ENCODE peak calls at places on chromosomes 7 and 10, in four cellular contexts. U, I, N and R are unnamed samples.

GRCh38 chr7:94003446-94004023 is 620 bp downstream of the BET1 start:
- DNase-seq in I (no peak), U (peak), N (no peak), R (peak)

GRCh38 chr7:49433794-49434193 is 339.6 kb upstream of the VWC2 start:
- DNase-seq in I (no peak), U (no peak), N (no peak), R (no peak)

GRCh38 chr10:116913681-116914080 is 64.4 kb downstream of the ENO4 start:
- DNase-seq in U (no peak), N (no peak), I (no peak), R (no peak)

GRCh38 chr7:1721047-1721687 is 51.1 kb downstream of the ELFN1 start:
- DNase-seq in U (no peak), I (no peak), N (no peak), R (peak)

GRCh38 chr10:22554481-22555182 is 159.7 kb downstream of the PIP4K2A start:
- DNase-seq in N (peak), I (peak), U (no peak), R (no peak)

GRCh38 chr10:129709101-129709500 is 242.1 kb downstream of the MGMT start:
- DNase-seq in U (no peak), N (no peak), I (no peak), R (no peak)

GRCh38 chr7:92715963-92716362 is 120.4 kb downstream of the CDK6 start:
- DNase-seq in N (no peak), U (no peak), I (no peak), R (no peak)

GRCh38 chr7:35384761-35385700 is 131.1 kb upstream of the TBX20 start:
- DNase-seq in N (no peak), I (no peak), U (no peak), R (no peak)

GRCh38 chr10:49035920-49036319 is 79.4 kb downstream of the VSTM4 start:
- DNase-seq in N (no peak), I (no peak), U (no peak), R (no peak)

GRCh38 chr7:10780400-10780747 is 193.3 kb upstream of the PHF14 start:
- DNase-seq in N (no peak), I (no peak), U (no peak), R (no peak)

GRCh38 chr10:111344804-111345203 is 268.0 kb downstream of the ADRA2A start:
- DNase-seq in I (no peak), U (no peak), N (no peak), R (peak)

GRCh38 chr7:50359995-50360925 is 55.7 kb downstream of the IKZF1 start:
- DNase-seq in I (no peak), N (no peak), U (no peak), R (no peak)

GRCh38 chr10:96642973-96643372 is 56.2 kb upstream of the TM9SF3 start:
- DNase-seq in I (peak), U (no peak), N (peak), R (peak)

GRCh38 chr10:119493155-119493554 is 49.4 kb downstream of the RGS10 start:
- DNase-seq in U (no peak), I (no peak), N (no peak), R (no peak)

GRCh38 chr10:53702489-53702888 is 929.9 kb upstream of the MBL2 start:
- DNase-seq in U (no peak), N (no peak), I (no peak), R (no peak)

GRCh38 chr10:95133016-95133752 is 60.9 kb upstream of the ACSM6 start:
- DNase-seq in I (peak), U (peak), N (peak), R (peak)

GRCh38 chr7:55052726-55053431 is 34.1 kb downstream of the EGFR start:
- DNase-seq in I (no peak), U (no peak), N (no peak), R (no peak)

GRCh38 chr7:124723012-124723411 is 42.6 kb downstream of the GPR37 start:
- DNase-seq in U (peak), N (no peak), I (no peak), R (peak)

GRCh38 chr10:49734676-49735075 is 27.4 kb downstream of the OGDHL start:
- DNase-seq in U (no peak), N (no peak), I (peak), R (no peak)

GRCh38 chr10:133259603-133259992 is 17.1 kb downstream of the ADAM8 start:
- DNase-seq in I (no peak), U (no peak), N (no peak), R (no peak)

GRCh38 chr7:38248069-38248567 is 25.3 kb downstream of the TARP start:
- DNase-seq in I (no peak), U (no peak), N (no peak), R (no peak)

GRCh38 chr10:116769791-116770190 is 27.4 kb upstream of the HSPA12A start:
- DNase-seq in N (no peak), I (no peak), U (no peak), R (no peak)

GRCh38 chr10:71579668-71580067 is 139.9 kb downstream of the C10orf105 start:
- DNase-seq in U (no peak), I (no peak), N (no peak), R (no peak)

GRCh38 chr7:128017880-128018845 is 13.1 kb downstream of the LRRC4 start:
- DNase-seq in I (no peak), U (no peak), N (no peak), R (no peak)

GRCh38 chr10:649798-650690 is 39.4 kb downstream of the DIP2C start:
- DNase-seq in U (peak), N (no peak), I (no peak), R (no peak)

GRCh38 chr10:122998360-122998917 is 10.2 kb downstream of the IKZF5 start:
- DNase-seq in U (no peak), N (no peak), I (no peak), R (no peak)